ENCODE peak calls at places on chromosomes 2 and 18, in nine cellular contexts. E is GM23338, Q is esophagus muscularis mucosa, D is HL-60, X is sigmoid colon, S is spleen, R is SK-N-SH, C is Panc1, F is K562. L is an unnamed sample.

GRCh38 chr2:75076088-75076487 is 117.6 kb downstream of the POLE4 start:
- DNase-seq in E (no peak), Q (no peak), D (no peak), X (no peak), S (no peak), R (no peak), C (no peak), F (no peak), L (no peak)

GRCh38 chr2:138712212-138712979 is 67.8 kb downstream of the NXPH2 start:
- DNase-seq in E (no peak), Q (peak; percentile 42), D (no peak), X (no peak), S (no peak), R (no peak), C (no peak), F (no peak), L (no peak)

GRCh38 chr2:150286730-150287362 is 200.6 kb downstream of the RND3 start:
- DNase-seq in E (peak; percentile 60), Q (no peak), D (no peak), X (no peak), S (no peak), R (no peak), C (no peak), F (no peak), L (no peak)

GRCh38 chr18:59646946-59647307 is 50.3 kb downstream of the CCBE1 start:
- DNase-seq in E (no peak), Q (no peak), D (no peak), X (no peak), S (no peak), R (no peak), C (no peak), F (no peak), L (no peak)

GRCh38 chr2:220181158-220181557 is 553.7 kb downstream of the SLC4A3 start:
- DNase-seq in E (no peak), Q (no peak), D (no peak), X (no peak), S (no peak), R (no peak), C (no peak), F (no peak), L (no peak)

GRCh38 chr18:41266616-41267015 is 688.4 kb upstream of the PIK3C3 start:
- DNase-seq in E (no peak), Q (no peak), D (no peak), X (no peak), S (no peak), R (no peak), C (no peak), F (no peak), L (no peak)

GRCh38 chr2:12232876-12233275 is 483.9 kb upstream of the TRIB2 start:
- DNase-seq in E (no peak), Q (no peak), D (no peak), X (no peak), S (no peak), R (no peak), C (no peak), F (no peak), L (no peak)

GRCh38 chr18:61435064-61435652 is 101.9 kb downstream of the CDH20 start:
- DNase-seq in E (peak; percentile 74), Q (no peak), D (peak; percentile 5), X (no peak), S (no peak), R (peak; percentile 4), C (no peak), F (peak; percentile 4), L (no peak)

GRCh38 chr2:131105156-131105949 is at the start of gene PLEKHB2:
- DNase-seq in E (peak; percentile 84), Q (peak; percentile 98), D (peak; percentile 79), X (peak; percentile 94), S (peak; percentile 98), R (peak; percentile 96), C (no peak), F (peak; percentile 96), L (peak; percentile 96)

GRCh38 chr18:10687161-10687925 is 161.5 kb downstream of the NAPG start:
- DNase-seq in E (no peak), Q (peak; percentile 74), D (no peak), X (no peak), S (no peak), R (no peak), C (no peak), F (no peak), L (no peak)

GRCh38 chr2:7987992-7988391 is 693.9 kb upstream of the ID2 start:
- DNase-seq in E (no peak), Q (no peak), D (no peak), X (no peak), S (no peak), R (no peak), C (no peak), F (no peak), L (no peak)

GRCh38 chr2:173087214-173087581 is 11.6 kb downstream of the MAP3K20 start:
- DNase-seq in E (no peak), Q (no peak), D (no peak), X (no peak), S (no peak), R (no peak), C (no peak), F (no peak), L (no peak)

GRCh38 chr2:144711546-144712276 is 191.8 kb upstream of the ZEB2 start:
- DNase-seq in E (no peak), Q (no peak), D (no peak), X (no peak), S (no peak), R (peak; percentile 2), C (no peak), F (no peak), L (no peak)

GRCh38 chr2:150480971-150481830 is 6.3 kb downstream of the RND3 start:
- DNase-seq in E (no peak), Q (no peak), D (no peak), X (no peak), S (no peak), R (no peak), C (no peak), F (no peak), L (no peak)

GRCh38 chr2:54514819-54515569 is 58.9 kb downstream of the SPTBN1 start:
- DNase-seq in E (no peak), Q (no peak), D (no peak), X (no peak), S (no peak), R (no peak), C (no peak), F (no peak), L (no peak)

GRCh38 chr2:179454443-179455218 is 190.0 kb upstream of the SESTD1 start:
- DNase-seq in E (no peak), Q (no peak), D (no peak), X (no peak), S (no peak), R (no peak), C (peak; percentile 27), F (no peak), L (no peak)
- TF ChIP-seq POLR2AphosphoS5 in E (no peak), Q (no peak), D (no peak), X (no peak), S (no peak), R (peak; percentile 41), C (no peak), F (no peak), L (no peak)

DNA sequence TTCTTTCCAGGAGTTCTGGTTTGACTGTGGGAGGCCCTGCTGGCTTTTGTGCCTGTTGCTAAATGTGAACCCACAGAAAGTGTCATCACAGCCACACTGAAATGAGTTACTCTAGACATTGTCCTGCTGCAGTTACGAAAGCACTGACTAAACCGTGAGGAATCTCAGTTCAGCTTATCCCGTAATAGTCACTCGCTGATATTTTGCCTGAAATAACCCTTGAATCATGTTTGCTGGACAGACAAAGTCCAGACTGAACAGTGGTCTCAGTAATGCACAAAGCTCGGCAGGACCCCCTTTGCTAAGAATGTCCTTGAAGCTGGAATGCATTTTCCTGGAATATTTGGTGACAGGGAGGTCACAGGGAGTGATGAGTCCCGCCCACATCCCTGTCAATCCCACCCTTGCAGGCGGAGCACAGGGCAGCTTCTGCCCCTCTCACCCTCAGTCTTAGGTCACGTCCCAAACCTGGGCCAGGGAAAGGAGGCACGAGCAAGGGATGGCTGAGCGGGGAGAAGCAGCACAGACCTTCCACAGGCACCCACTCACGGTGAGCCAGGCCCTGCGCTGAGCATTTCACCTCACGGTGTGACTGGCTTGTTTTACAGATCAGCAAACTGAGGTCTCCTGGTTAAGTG is 53.4 kb downstream of the ADI1 start:
- DNase-seq in E (no peak), Q (no peak), D (no peak), X (no peak), S (peak; percentile 53), R (no peak), C (no peak), F (no peak), L (no peak)
- H3K27ac ChIP-seq in E (no peak overlapping the region), Q (peak overlapping the region; percentile 11), D (no peak overlapping the region), X (peak overlapping the region; percentile 17), S (no peak overlapping the region), R (peak overlapping the region; percentile 77), C (no peak overlapping the region), F (no peak overlapping the region), L (peak overlapping the region; percentile 75)

DNA sequence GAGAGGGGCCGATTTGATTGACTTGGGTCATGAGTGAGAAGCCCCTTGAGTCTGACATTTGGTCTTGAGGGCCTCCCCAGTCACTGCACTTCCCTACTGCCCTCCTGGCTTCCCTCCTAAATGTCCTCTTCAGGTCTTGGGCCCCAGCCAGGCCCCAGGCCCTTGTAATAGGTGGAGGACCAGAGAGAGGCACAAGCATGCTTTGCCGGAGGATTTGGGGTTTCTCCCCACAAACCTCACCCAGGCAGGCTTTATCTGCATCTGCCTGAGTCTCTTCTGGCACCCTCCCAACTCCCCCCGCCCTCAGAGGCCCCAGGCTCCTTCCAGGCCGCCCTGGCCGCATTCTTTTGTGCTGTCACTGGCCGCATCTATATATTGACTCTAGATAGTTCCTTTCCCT is 270.7 kb downstream of the HAUS1 start:
- DNase-seq in E (peak; percentile 34), Q (no peak), D (no peak), X (no peak), S (no peak), R (peak; percentile 56), C (no peak), F (peak; percentile 59), L (no peak)
- TF ChIP-seq POLR2AphosphoS5 in E (no peak), Q (no peak), D (no peak), X (no peak), S (no peak), R (no peak), C (no peak), F (no peak), L (no peak)

GRCh38 chr2:46412010-46412409 is 67.4 kb upstream of the TMEM247 start:
- DNase-seq in E (no peak), Q (no peak), D (no peak), X (no peak), S (no peak), R (no peak), C (no peak), F (no peak), L (no peak)

GRCh38 chr2:46409756-46410155 is 69.6 kb upstream of the TMEM247 start:
- DNase-seq in E (no peak), Q (no peak), D (no peak), X (no peak), S (no peak), R (no peak), C (no peak), F (no peak), L (no peak)

GRCh38 chr2:46413111-46413510 is 66.3 kb upstream of the TMEM247 start:
- DNase-seq in E (no peak), Q (no peak), D (no peak), X (no peak), S (no peak), R (no peak), C (no peak), F (no peak), L (no peak)

GRCh38 chr2:46411245-46411641 is 68.1 kb upstream of the TMEM247 start:
- DNase-seq in E (no peak), Q (no peak), D (no peak), X (no peak), S (no peak), R (no peak), C (no peak), F (no peak), L (no peak)

GRCh38 chr2:46410273-46411244 is 68.8 kb upstream of the TMEM247 start:
- DNase-seq in E (no peak), Q (no peak), D (no peak), X (no peak), S (no peak), R (no peak), C (no peak), F (no peak), L (no peak)
- H3K27ac ChIP-seq in E (no peak overlapping the region), Q (no peak overlapping the region), D (no peak overlapping the region), X (no peak overlapping the region), S (no peak overlapping the region), R (no peak overlapping the region), C (no peak overlapping the region), F (no peak overlapping the region), L (no peak overlapping the region)

L was measured in vagina.